ENCODE peak calls at places on chromosome 19, in four cellular contexts. One of them, this sample, is unnamed.

GRCh38 chr19:47699360-47699917 is 13.8 kb upstream of the EHD2 start:
- DNase-seq in HCT116: no peak
- DNase-seq in K562: peak
- DNase-seq in HepG2: peak
- DNase-seq in this sample: no peak

GRCh38 chr19:38812841-38813320 is at the start of gene LGALS4:
- DNase-seq in K562: peak
- DNase-seq in HepG2: no peak
- DNase-seq in HCT116: no peak
- DNase-seq in this sample: no peak

GRCh38 chr19:15669440-15669839 is 3.4 kb upstream of the CYP4F12 start:
- DNase-seq in HepG2: no peak
- DNase-seq in K562: no peak
- DNase-seq in HCT116: no peak
- DNase-seq in this sample: no peak

GRCh38 chr19:7921302-7921954 is 1.3 kb downstream of the SNAPC2 start:
- DNase-seq in K562: no peak
- DNase-seq in HepG2: no peak
- DNase-seq in HCT116: no peak
- DNase-seq in this sample: no peak

GRCh38 chr19:55096061-55096701 is 20.5 kb downstream of the EPS8L1 start:
- DNase-seq in HCT116: no peak
- DNase-seq in HepG2: no peak
- DNase-seq in K562: no peak
- DNase-seq in this sample: no peak

GRCh38 chr19:18972301-18972831 is 31.3 kb upstream of the HOMER3 start:
- DNase-seq in HepG2: no peak
- DNase-seq in HCT116: no peak
- DNase-seq in K562: no peak
- DNase-seq in this sample: no peak

GRCh38 chr19:45952691-45953505 is 20.8 kb downstream of the NOVA2 start:
- DNase-seq in HepG2: no peak
- DNase-seq in HCT116: no peak
- DNase-seq in K562: peak
- DNase-seq in this sample: no peak

GRCh38 chr19:10191347-10191746 is 3.4 kb downstream of the DNMT1 start:
- DNase-seq in K562: no peak
- DNase-seq in HepG2: peak
- DNase-seq in HCT116: no peak
- DNase-seq in this sample: no peak

GRCh38 chr19:28313633-28314032 is 899.3 kb downstream of the UQCRFS1 start:
- DNase-seq in K562: no peak
- DNase-seq in HepG2: no peak
- DNase-seq in HCT116: no peak
- DNase-seq in this sample: no peak

GRCh38 chr19:13959962-13960862 is 7.9 kb downstream of the DCAF15 start:
- DNase-seq in K562: peak
- DNase-seq in HepG2: no peak
- DNase-seq in HCT116: no peak
- DNase-seq in this sample: no peak

GRCh38 chr19:6947745-6948144 is 60.4 kb downstream of the ADGRE1 start:
- DNase-seq in HepG2: peak
- DNase-seq in K562: no peak
- DNase-seq in HCT116: peak
- DNase-seq in this sample: no peak

GRCh38 chr19:10747674-10748073 is 29.8 kb downstream of the DNM2 start:
- DNase-seq in HCT116: no peak
- DNase-seq in HepG2: no peak
- DNase-seq in K562: no peak
- DNase-seq in this sample: no peak

GRCh38 chr19:41541990-41542584 is 33.9 kb upstream of the CEACAM21 start:
- DNase-seq in K562: peak
- DNase-seq in HCT116: peak
- DNase-seq in HepG2: peak
- DNase-seq in this sample: no peak

GRCh38 chr19:10104665-10105221 is 1.4 kb upstream of the PPAN start:
- DNase-seq in HepG2: no peak
- DNase-seq in K562: no peak
- DNase-seq in HCT116: no peak
- DNase-seq in this sample: no peak

GRCh38 chr19:35813043-35813890 is 622 bp upstream of the PRODH2 start:
- DNase-seq in HCT116: no peak
- DNase-seq in K562: no peak
- DNase-seq in HepG2: no peak
- DNase-seq in this sample: no peak

GRCh38 chr19:52946322-52947310 is 16.1 kb downstream of the ZNF816 start:
- DNase-seq in HepG2: no peak
- DNase-seq in K562: peak
- DNase-seq in HCT116: no peak
- DNase-seq in this sample: no peak

GRCh38 chr19:10643968-10644290 is 10.2 kb upstream of the ILF3 start:
- DNase-seq in K562: peak
- DNase-seq in HepG2: no peak
- DNase-seq in HCT116: no peak
- DNase-seq in this sample: no peak

GRCh38 chr19:14517840-14518505 is at the start of gene DNAJB1:
- DNase-seq in K562: peak
- DNase-seq in HCT116: no peak
- DNase-seq in HepG2: peak
- DNase-seq in this sample: no peak

GRCh38 chr19:47778954-47779351 is 450 bp downstream of the SELENOW start:
- DNase-seq in HCT116: no peak
- DNase-seq in HepG2: no peak
- DNase-seq in K562: no peak
- DNase-seq in this sample: no peak

GRCh38 chr19:32407004-32407992 is 1.7 kb downstream of the DPY19L3 start:
- DNase-seq in HCT116: no peak
- DNase-seq in K562: peak
- DNase-seq in HepG2: peak
- DNase-seq in this sample: no peak

GRCh38 chr19:50728084-50728737 is 5.0 kb downstream of the CLEC11A start:
- DNase-seq in HCT116: no peak
- DNase-seq in HepG2: peak
- DNase-seq in K562: peak
- DNase-seq in this sample: no peak

GRCh38 chr19:38678891-38679494 is 31.5 kb downstream of the ACTN4 start:
- DNase-seq in K562: no peak
- DNase-seq in HCT116: no peak
- DNase-seq in HepG2: no peak
- DNase-seq in this sample: no peak

DNA sequence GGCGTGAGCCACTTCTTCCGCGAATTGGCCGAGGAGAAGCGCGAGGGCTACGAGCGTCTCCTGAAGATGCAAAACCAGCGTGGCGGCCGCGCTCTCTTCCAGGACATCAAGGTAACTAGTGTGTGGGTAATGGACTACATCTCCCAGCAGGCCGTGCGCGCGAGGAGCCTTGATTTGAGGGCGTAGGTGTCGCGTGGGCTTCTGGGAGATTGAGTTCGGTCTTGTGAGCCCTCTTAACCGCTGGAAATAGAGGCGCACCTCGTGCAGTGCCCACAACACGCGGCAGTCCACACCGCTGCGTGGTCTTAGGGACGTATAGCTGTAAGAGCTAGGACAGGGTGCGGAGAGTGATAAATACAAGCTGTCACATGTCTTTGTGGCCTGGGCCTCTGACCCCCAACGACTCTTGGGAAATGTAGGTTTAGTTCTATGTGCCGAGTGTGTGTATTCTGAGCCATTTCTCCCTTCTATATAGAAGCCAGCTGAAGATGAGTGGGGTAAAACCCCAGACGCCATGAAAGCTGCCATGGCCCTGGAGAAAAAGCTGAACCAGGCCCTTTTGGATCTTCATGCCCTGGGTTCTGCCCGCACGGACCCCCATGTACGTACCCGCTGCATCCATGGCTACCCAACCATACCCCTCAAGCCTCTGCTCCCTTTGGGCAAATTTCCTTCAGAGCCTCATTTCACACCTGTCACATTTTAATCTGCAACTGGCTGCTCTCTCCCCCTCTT is 864 bp downstream of the FTL start:
- DNase-seq in HepG2: peak
- DNase-seq in HCT116: peak
- DNase-seq in K562: peak
- DNase-seq in this sample: no peak
- TF ChIP-seq TCF7L2 in HepG2: no peak
- TF ChIP-seq TCF7L2 in HCT116: no peak
- TF ChIP-seq TCF7L2 in K562: no peak
- TF ChIP-seq TCF7L2 in this sample: no peak

GRCh38 chr19:29676586-29676985 is 11.3 kb downstream of the PLEKHF1 start:
- DNase-seq in HepG2: no peak
- DNase-seq in HCT116: no peak
- DNase-seq in K562: no peak
- DNase-seq in this sample: no peak
- H3K4me3 ChIP-seq in HepG2: no peak
- H3K4me3 ChIP-seq in HCT116: no peak
- H3K4me3 ChIP-seq in K562: no peak
- H3K4me3 ChIP-seq in this sample: no peak

GRCh38 chr19:3818918-3819317 is 32.7 kb upstream of the MATK start:
- DNase-seq in K562: no peak
- DNase-seq in HepG2: no peak
- DNase-seq in HCT116: no peak
- DNase-seq in this sample: no peak
- TF ChIP-seq TCF7L2 in K562: no peak
- TF ChIP-seq TCF7L2 in HepG2: no peak
- TF ChIP-seq TCF7L2 in HCT116: no peak
- TF ChIP-seq TCF7L2 in this sample: no peak

DNA sequence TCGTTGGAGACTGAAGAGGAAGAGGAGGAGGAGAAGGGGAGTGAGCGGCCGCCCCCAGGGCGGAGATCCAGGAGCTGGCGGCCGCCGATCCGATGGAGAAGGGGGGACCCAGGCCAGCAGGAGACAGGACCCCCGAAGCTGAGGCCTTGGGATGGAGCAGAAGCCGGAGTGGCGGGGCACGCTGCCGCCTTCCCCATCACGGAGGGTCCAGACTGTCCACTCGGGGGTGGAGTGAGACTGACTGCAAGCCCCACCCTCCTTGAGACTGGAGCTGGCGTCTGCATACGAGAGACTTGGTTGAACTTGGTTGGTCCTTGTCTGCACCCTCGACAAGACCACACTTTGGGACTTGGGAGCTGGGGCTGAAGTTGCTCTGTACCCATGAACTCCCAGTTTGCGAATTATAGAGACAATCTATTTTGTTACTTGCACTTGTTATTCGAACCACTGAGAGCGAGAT is 1.8 kb downstream of the GADD45B start:
- DNase-seq in HepG2: no peak
- DNase-seq in HCT116: no peak
- DNase-seq in K562: no peak
- DNase-seq in this sample: no peak
- H3K4me3 ChIP-seq in HepG2: peak
- H3K4me3 ChIP-seq in HCT116: peak
- H3K4me3 ChIP-seq in K562: no peak
- H3K4me3 ChIP-seq in this sample: peak

GRCh38 chr19:21484631-21485030 is 20.8 kb upstream of the ZNF429 start:
- DNase-seq in HCT116: no peak
- DNase-seq in K562: no peak
- DNase-seq in HepG2: no peak
- DNase-seq in this sample: no peak

GRCh38 chr19:21487969-21488368 is 17.4 kb upstream of the ZNF429 start:
- DNase-seq in HepG2: no peak
- DNase-seq in K562: no peak
- DNase-seq in HCT116: no peak
- DNase-seq in this sample: no peak

GRCh38 chr19:21483589-21484170 is 21.7 kb upstream of the ZNF429 start:
- DNase-seq in HepG2: no peak
- DNase-seq in K562: peak
- DNase-seq in HCT116: no peak
- DNase-seq in this sample: no peak

GRCh38 chr19:21482863-21483276 is 22.5 kb upstream of the ZNF429 start:
- DNase-seq in HepG2: peak
- DNase-seq in K562: peak
- DNase-seq in HCT116: peak
- DNase-seq in this sample: no peak
- TF ChIP-seq TCF7L2 in HepG2: no peak
- TF ChIP-seq TCF7L2 in K562: no peak
- TF ChIP-seq TCF7L2 in HCT116: no peak
- TF ChIP-seq TCF7L2 in this sample: no peak

DNA sequence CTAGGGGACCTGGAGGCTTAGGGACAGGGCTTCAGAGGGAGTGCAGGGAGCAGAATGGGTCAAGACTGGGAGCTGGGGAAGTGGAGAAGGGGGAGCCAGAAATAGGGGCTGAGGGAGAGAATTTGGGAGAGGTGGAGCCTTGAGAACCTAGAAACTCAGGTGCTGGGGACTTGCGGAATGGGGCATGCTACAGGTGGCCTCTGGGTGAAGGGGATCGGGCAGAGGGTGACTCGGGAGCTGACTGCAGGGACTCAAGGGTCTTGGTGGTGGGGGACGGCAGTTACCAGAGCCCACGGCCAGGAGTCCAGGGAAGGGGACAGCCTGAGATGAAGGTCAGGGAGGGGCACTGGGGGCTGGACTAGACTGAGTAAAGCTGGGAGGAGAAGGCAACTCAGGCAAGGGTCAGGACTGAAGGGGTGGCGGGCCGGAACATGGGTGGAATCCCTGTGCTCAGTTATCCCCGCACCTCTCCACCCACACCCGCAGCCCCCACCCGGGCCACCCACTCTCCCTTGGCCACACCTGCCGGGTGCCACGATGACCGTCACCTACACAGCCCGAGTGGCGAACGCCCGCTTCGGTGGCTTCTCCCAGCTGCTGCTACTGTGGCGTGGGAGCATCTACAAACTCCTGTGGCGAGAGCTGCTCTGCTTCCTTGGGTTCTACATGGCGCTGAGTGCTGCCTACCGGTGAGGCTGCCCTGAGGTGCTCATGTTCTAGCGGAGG is 628 bp downstream of the BEST2 start:
- DNase-seq in K562: no peak
- DNase-seq in HepG2: no peak
- DNase-seq in HCT116: no peak
- DNase-seq in this sample: no peak
- H3K4me3 ChIP-seq in K562: no peak
- H3K4me3 ChIP-seq in HepG2: no peak
- H3K4me3 ChIP-seq in HCT116: no peak
- H3K4me3 ChIP-seq in this sample: no peak

GRCh38 chr19:2365201-2365970 is 5.3 kb downstream of the TMPRSS9 start:
- DNase-seq in HCT116: no peak
- DNase-seq in HepG2: no peak
- DNase-seq in K562: no peak
- DNase-seq in this sample: no peak
- TF ChIP-seq TCF7L2 in HCT116: no peak
- TF ChIP-seq TCF7L2 in HepG2: no peak
- TF ChIP-seq TCF7L2 in K562: no peak
- TF ChIP-seq TCF7L2 in this sample: no peak

GRCh38 chr19:784541-784940 is 12.7 kb upstream of the PTBP1 start:
- DNase-seq in K562: no peak
- DNase-seq in HepG2: no peak
- DNase-seq in HCT116: no peak
- DNase-seq in this sample: no peak
- H3K4me3 ChIP-seq in K562: no peak
- H3K4me3 ChIP-seq in HepG2: peak
- H3K4me3 ChIP-seq in HCT116: peak
- H3K4me3 ChIP-seq in this sample: peak

This sample was measured in Panc1.